ENCODE peak calls at places on chromosomes 13 and 19, in five cellular contexts. One of them, this sample, is unnamed.

GRCh38 chr13:32624441-32624840 is 38.2 kb downstream of the PDS5B start:
- DNase-seq in M059J: no peak
- DNase-seq in AG09319: no peak
- DNase-seq in cerebellum: no peak
- DNase-seq in brain microvascular endothelial cell: no peak
- DNase-seq in this sample: no peak

GRCh38 chr13:32984857-32985626 is 31.2 kb upstream of the KL start:
- DNase-seq in cerebellum: no peak
- DNase-seq in brain microvascular endothelial cell: no peak
- DNase-seq in M059J: peak
- DNase-seq in AG09319: no peak
- DNase-seq in this sample: peak

GRCh38 chr19:19064811-19065745 is 1.3 kb downstream of the SLC25A42 start:
- DNase-seq in AG09319: no peak
- DNase-seq in brain microvascular endothelial cell: no peak
- DNase-seq in cerebellum: peak
- DNase-seq in M059J: no peak
- DNase-seq in this sample: peak

GRCh38 chr13:71378992-71379905 is 487.8 kb downstream of the DACH1 start:
- DNase-seq in cerebellum: no peak
- DNase-seq in AG09319: no peak
- DNase-seq in brain microvascular endothelial cell: no peak
- DNase-seq in M059J: no peak
- DNase-seq in this sample: no peak

GRCh38 chr19:38842439-38843174 is 7.2 kb downstream of the HNRNPL start:
- DNase-seq in brain microvascular endothelial cell: no peak
- DNase-seq in M059J: no peak
- DNase-seq in AG09319: no peak
- DNase-seq in cerebellum: no peak
- DNase-seq in this sample: no peak

GRCh38 chr13:95624020-95624419 is 20.5 kb downstream of the DZIP1 start:
- DNase-seq in cerebellum: peak
- DNase-seq in brain microvascular endothelial cell: no peak
- DNase-seq in M059J: peak
- DNase-seq in AG09319: no peak
- DNase-seq in this sample: no peak

GRCh38 chr19:38019427-38019724 is 112.4 kb downstream of the SIPA1L3 start:
- DNase-seq in cerebellum: no peak
- DNase-seq in AG09319: no peak
- DNase-seq in brain microvascular endothelial cell: no peak
- DNase-seq in M059J: no peak
- DNase-seq in this sample: no peak

GRCh38 chr13:113562866-113563265 is 21.7 kb upstream of the TFDP1 start:
- DNase-seq in AG09319: no peak
- DNase-seq in brain microvascular endothelial cell: no peak
- DNase-seq in cerebellum: no peak
- DNase-seq in M059J: no peak
- DNase-seq in this sample: no peak

GRCh38 chr19:13097331-13098258 is 5.1 kb downstream of the LYL1 start:
- DNase-seq in brain microvascular endothelial cell: no peak
- DNase-seq in AG09319: no peak
- DNase-seq in cerebellum: no peak
- DNase-seq in M059J: no peak
- DNase-seq in this sample: no peak

GRCh38 chr19:33780251-33780650 is 16.4 kb upstream of the KCTD15 start:
- DNase-seq in cerebellum: no peak
- DNase-seq in brain microvascular endothelial cell: no peak
- DNase-seq in M059J: no peak
- DNase-seq in AG09319: no peak
- DNase-seq in this sample: no peak

GRCh38 chr13:112902669-112903068 is 66.3 kb upstream of the MCF2L start:
- DNase-seq in AG09319: no peak
- DNase-seq in M059J: no peak
- DNase-seq in brain microvascular endothelial cell: no peak
- DNase-seq in cerebellum: no peak
- DNase-seq in this sample: no peak

GRCh38 chr13:32446220-32446619 is 18.3 kb upstream of the N4BP2L1 start:
- DNase-seq in cerebellum: no peak
- DNase-seq in AG09319: no peak
- DNase-seq in M059J: no peak
- DNase-seq in brain microvascular endothelial cell: no peak
- DNase-seq in this sample: no peak

GRCh38 chr13:80305737-80306136 is 35.2 kb downstream of the SPRY2 start:
- DNase-seq in M059J: no peak
- DNase-seq in cerebellum: no peak
- DNase-seq in brain microvascular endothelial cell: no peak
- DNase-seq in AG09319: no peak
- DNase-seq in this sample: no peak

GRCh38 chr19:18328340-18329034 is 5.6 kb upstream of the LSM4 start:
- DNase-seq in cerebellum: peak
- DNase-seq in AG09319: peak
- DNase-seq in brain microvascular endothelial cell: peak
- DNase-seq in M059J: peak
- DNase-seq in this sample: peak

GRCh38 chr13:36454962-36455361 is 22.7 kb downstream of the CCNA1 start:
- DNase-seq in brain microvascular endothelial cell: no peak
- DNase-seq in AG09319: no peak
- DNase-seq in cerebellum: no peak
- DNase-seq in M059J: no peak
- DNase-seq in this sample: no peak

GRCh38 chr19:11581740-11582139 is 4.3 kb upstream of the ACP5 start:
- DNase-seq in cerebellum: no peak
- DNase-seq in brain microvascular endothelial cell: peak
- DNase-seq in AG09319: no peak
- DNase-seq in M059J: peak
- DNase-seq in this sample: peak

GRCh38 chr13:30905932-30906383 is at the start of gene MEDAG:
- DNase-seq in cerebellum: no peak
- DNase-seq in brain microvascular endothelial cell: peak
- DNase-seq in M059J: no peak
- DNase-seq in AG09319: peak
- DNase-seq in this sample: peak

GRCh38 chr13:33213024-33213795 is 72.3 kb downstream of the STARD13 start:
- DNase-seq in brain microvascular endothelial cell: no peak
- DNase-seq in AG09319: no peak
- DNase-seq in cerebellum: no peak
- DNase-seq in M059J: no peak
- DNase-seq in this sample: no peak

GRCh38 chr19:3204646-3205275 is 19.0 kb downstream of the NCLN start:
- DNase-seq in M059J: no peak
- DNase-seq in AG09319: no peak
- DNase-seq in cerebellum: no peak
- DNase-seq in brain microvascular endothelial cell: no peak
- DNase-seq in this sample: no peak

GRCh38 chr19:10395003-10395402 is 8.3 kb downstream of the CDC37 start:
- DNase-seq in cerebellum: no peak
- DNase-seq in brain microvascular endothelial cell: no peak
- DNase-seq in M059J: no peak
- DNase-seq in AG09319: no peak
- DNase-seq in this sample: no peak

GRCh38 chr13:87295636-87296035 is 375.5 kb upstream of the SLITRK5 start:
- DNase-seq in AG09319: no peak
- DNase-seq in brain microvascular endothelial cell: no peak
- DNase-seq in M059J: no peak
- DNase-seq in cerebellum: no peak
- DNase-seq in this sample: no peak

GRCh38 chr13:64377606-64378005 is 2852.5 kb downstream of the PCDH9 start:
- DNase-seq in brain microvascular endothelial cell: no peak
- DNase-seq in M059J: no peak
- DNase-seq in AG09319: no peak
- DNase-seq in cerebellum: no peak
- DNase-seq in this sample: no peak

GRCh38 chr13:68810660-68811059 is 1297.0 kb upstream of the ATXN8OS start:
- DNase-seq in AG09319: no peak
- DNase-seq in cerebellum: no peak
- DNase-seq in M059J: no peak
- DNase-seq in brain microvascular endothelial cell: no peak
- DNase-seq in this sample: no peak

GRCh38 chr13:77915676-77916075 is 3.0 kb downstream of the EDNRB start:
- DNase-seq in AG09319: no peak
- DNase-seq in M059J: no peak
- DNase-seq in cerebellum: no peak
- DNase-seq in brain microvascular endothelial cell: no peak
- DNase-seq in this sample: no peak